ENCODE peak calls at places on chromosomes 16 and 17, in four cellular contexts. C is right cardiac atrium, R is SJSA1, D is ascending aorta. N is an unnamed sample.

GRCh38 chr16:50889746-50890145 is 147.9 kb downstream of the CYLD start:
- DNase-seq in C (no peak), R (no peak), D (no peak), N (no peak)

GRCh38 chr17:49343273-49343672 is 18.8 kb downstream of the ZNF652 start:
- DNase-seq in C (no peak), R (no peak), D (no peak), N (no peak)

GRCh38 chr17:73957564-73957963 is 245.9 kb upstream of the RPL38 start:
- DNase-seq in C (no peak), R (no peak), D (no peak), N (no peak)

GRCh38 chr17:48002208-48002919 is 31.5 kb downstream of the CDK5RAP3 start:
- DNase-seq in C (no peak), R (peak; percentile 87), D (no peak), N (no peak)

GRCh38 chr17:80765241-80766022 is 220.8 kb downstream of the RPTOR start:
- DNase-seq in C (no peak), R (no peak), D (no peak), N (no peak)

GRCh38 chr17:41707803-41708669 is 4.1 kb upstream of the GAST start:
- DNase-seq in C (no peak), R (no peak), D (no peak), N (no peak)

GRCh38 chr16:1729445-1729844 is 23.4 kb downstream of the MAPK8IP3 start:
- DNase-seq in C (no peak), R (no peak), D (no peak), N (no peak)

GRCh38 chr16:77191259-77191969 is 424 bp downstream of the MON1B start:
- DNase-seq in C (peak; percentile 64), R (no peak), D (no peak), N (no peak)

GRCh38 chr16:65658339-65659275 is 536.7 kb upstream of the CDH11 start:
- DNase-seq in C (no peak), R (peak; percentile 33), D (no peak), N (no peak)

GRCh38 chr17:81164464-81165245 is 652 bp upstream of the PVALEF start:
- DNase-seq in C (no peak), R (no peak), D (no peak), N (no peak)

GRCh38 chr17:57121308-57122042 is 36.4 kb downstream of the AKAP1 start:
- DNase-seq in C (peak; percentile 72), R (peak; percentile 34), D (no peak), N (no peak)

GRCh38 chr16:82542714-82543113 is 84.1 kb upstream of the CDH13 start:
- DNase-seq in C (no peak), R (no peak), D (no peak), N (no peak)

GRCh38 chr17:6948562-6948961 is 47.3 kb upstream of the ALOX12 start:
- DNase-seq in C (no peak), R (peak; percentile 10), D (no peak), N (no peak)

GRCh38 chr17:41941158-41941557 is 10.7 kb downstream of the ODAD4 start:
- DNase-seq in C (no peak), R (no peak), D (no peak), N (no peak)

GRCh38 chr17:57294629-57295501 is 38.5 kb downstream of the MSI2 start:
- DNase-seq in C (no peak), R (peak; percentile 72), D (no peak), N (no peak)

GRCh38 chr16:31181102-31181830 is 1.3 kb downstream of the FUS start:
- DNase-seq in C (peak; percentile 80), R (no peak), D (no peak), N (peak; percentile 28)

GRCh38 chr16:2710021-2710710 is 9.9 kb downstream of the PRSS27 start:
- DNase-seq in C (peak; percentile 28), R (no peak), D (no peak), N (no peak)

GRCh38 chr17:76997981-76998531 is 129.9 kb downstream of the MGAT5B start:
- DNase-seq in C (no peak), R (peak; percentile 87), D (no peak), N (no peak)

GRCh38 chr16:13883266-13883665 is 36.7 kb upstream of the ERCC4 start:
- DNase-seq in C (no peak), R (no peak), D (no peak), N (no peak)

GRCh38 chr16:88907768-88908167 is 41.3 kb upstream of the PABPN1L start:
- DNase-seq in C (no peak), R (no peak), D (no peak), N (no peak)

GRCh38 chr17:4476017-4476416 is 22.7 kb upstream of the SPNS2 start:
- DNase-seq in C (no peak), R (no peak), D (no peak), N (no peak)

GRCh38 chr16:1278456-1278855 is 22.6 kb downstream of the TPSD1 start:
- DNase-seq in C (no peak), R (no peak), D (no peak), N (no peak)

GRCh38 chr16:89067677-89068076 is 26.0 kb upstream of the ACSF3 start:
- DNase-seq in C (no peak), R (no peak), D (no peak), N (no peak)

GRCh38 chr17:41481051-41481450 is at the start of gene KRT35:
- DNase-seq in C (no peak), R (no peak), D (no peak), N (no peak)

GRCh38 chr16:75251280-75252048 is at the start of gene BCAR1:
- DNase-seq in C (peak; percentile 97), R (peak; percentile 73), D (peak; percentile 59), N (peak; percentile 75)

GRCh38 chr17:50133028-50133768 is 3.2 kb upstream of the SAMD14 start:
- DNase-seq in C (peak; percentile 61), R (peak; percentile 41), D (peak; percentile 45), N (no peak)

GRCh38 chr17:40122944-40123810 is 1.4 kb downstream of the MSL1 start:
- DNase-seq in C (peak; percentile 75), R (peak; percentile 57), D (no peak), N (peak; percentile 26)

GRCh38 chr17:35947156-35947585 is 3.7 kb upstream of the LYZL6 start:
- DNase-seq in C (peak; percentile 64), R (peak; percentile 21), D (no peak), N (peak; percentile 37)

GRCh38 chr17:6361733-6362132 is 73.2 kb downstream of the AIPL1 start:
- DNase-seq in C (no peak), R (no peak), D (no peak), N (no peak)

GRCh38 chr16:54503436-54503835 is 216.8 kb upstream of the IRX3 start:
- DNase-seq in C (no peak), R (no peak), D (no peak), N (no peak)

GRCh38 chr17:71327376-71328059 is 793.3 kb upstream of the SOX9 start:
- DNase-seq in C (no peak), R (no peak), D (no peak), N (no peak)

GRCh38 chr16:89687092-89687940 is 827 bp downstream of the CDK10 start:
- DNase-seq in C (no peak), R (peak; percentile 62), D (no peak), N (no peak)

GRCh38 chr16:29007865-29008593 is 23.2 kb downstream of the LAT start:
- DNase-seq in C (peak; percentile 17), R (no peak), D (no peak), N (no peak)

GRCh38 chr17:12546983-12547382 is 118.7 kb upstream of the MYOCD start:
- DNase-seq in C (no peak), R (no peak), D (no peak), N (no peak)

GRCh38 chr17:43211480-43212402 is at the start of gene TMEM106A:
- DNase-seq in C (peak; percentile 93), R (peak; percentile 92), D (peak; percentile 39), N (peak; percentile 51)

GRCh38 chr17:5793899-5794298 is 209.6 kb upstream of the NLRP1 start:
- DNase-seq in C (no peak), R (no peak), D (no peak), N (no peak)

DNA sequence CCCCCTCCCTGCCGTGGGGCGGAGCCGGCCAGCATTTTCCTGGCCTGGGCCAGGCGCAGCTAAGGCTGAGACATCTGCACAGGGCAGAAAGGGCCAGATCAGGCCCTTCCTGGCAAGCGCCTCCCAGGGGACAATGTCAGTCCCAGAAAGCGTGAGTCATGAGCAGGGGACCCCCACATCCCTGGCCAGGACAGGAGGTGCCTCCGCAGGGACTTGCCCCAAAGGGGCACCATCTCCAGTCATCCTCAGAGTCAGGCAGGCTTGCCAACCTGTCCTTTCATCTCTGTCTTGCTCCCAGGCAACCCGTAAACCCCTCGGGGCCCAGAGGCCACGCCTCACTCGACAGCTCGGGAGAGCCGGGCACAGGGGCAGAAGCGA is 43.2 kb downstream of the SOCS1 start:
- DNase-seq in C (no peak), R (no peak), D (no peak), N (no peak)
- H3K27me3 ChIP-seq in C (no peaks in the 10 kb centered on the region), R (no peaks in the 10 kb centered on the region), D (no peaks in the 10 kb centered on the region), N (no peaks in the 10 kb centered on the region)

GRCh38 chr16:67892375-67892774 is 679 bp upstream of the PSKH1 start:
- DNase-seq in C (no peak), R (no peak), D (no peak), N (no peak)
- H3K27ac ChIP-seq in C (no peak overlapping the region), R (peak overlapping the region; percentile 10), D (no peak overlapping the region), N (peak overlapping the region; percentile 95)

GRCh38 chr16:4685292-4685691 is 8.1 kb upstream of the NUDT16L1 start:
- DNase-seq in C (peak; percentile 43), R (no peak), D (no peak), N (no peak)
- H3K4me3 ChIP-seq in C (no peak overlapping the region), R (no peak overlapping the region), D (no peak overlapping the region), N (no peak overlapping the region)

DNA sequence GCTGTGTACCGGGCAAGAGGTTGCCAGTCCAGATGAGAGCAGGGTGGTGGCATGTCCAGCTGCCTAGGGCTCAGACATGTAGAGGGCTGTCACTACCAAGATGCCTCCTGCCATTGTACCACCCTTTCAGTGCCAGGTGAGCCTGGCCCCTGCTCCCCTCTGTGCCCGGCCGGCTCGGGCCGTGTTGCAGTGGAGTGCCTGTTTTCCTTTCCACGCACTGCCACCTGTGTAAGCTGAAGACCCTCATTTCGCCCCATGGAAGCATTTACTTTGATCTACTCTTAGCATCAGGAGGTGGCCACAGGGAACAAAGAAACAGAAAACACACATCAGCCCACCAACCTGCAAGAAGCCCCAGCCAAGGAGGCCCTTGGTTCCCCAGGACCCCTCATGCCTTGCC is 4.6 kb upstream of the RBFOX3 start:
- DNase-seq in C (no peak), R (no peak), D (no peak), N (no peak)
- H3K27me3 ChIP-seq in C (no peaks in the 10 kb centered on the region), R (peaks cover 93% of the 10 kb centered on the region), D (no peaks in the 10 kb centered on the region), N (peaks cover 58% of the 10 kb centered on the region)

DNA sequence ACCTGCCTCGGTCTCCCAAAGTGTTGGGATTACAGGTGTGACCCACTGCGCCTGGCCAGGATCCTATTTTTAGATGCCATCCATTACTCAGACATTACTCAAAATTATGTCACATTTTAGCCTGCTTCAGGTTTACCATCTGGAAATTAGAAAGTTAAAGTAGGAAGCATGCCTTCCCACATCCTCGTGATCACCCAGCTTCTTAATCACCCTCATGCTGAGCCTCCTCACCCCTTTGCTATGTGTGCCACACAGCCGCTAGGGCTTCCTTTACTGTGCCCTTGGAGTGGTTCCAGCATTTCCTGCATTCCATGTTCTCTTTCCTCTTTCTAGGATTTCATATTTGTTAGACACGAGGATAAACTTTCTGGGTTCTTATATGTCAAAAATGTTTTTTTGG is 9.3 kb downstream of the ADORA2B start:
- DNase-seq in C (no peak), R (peak; percentile 67), D (no peak), N (no peak)
- H3K27ac ChIP-seq in C (no peak overlapping the region), R (peak overlapping the region; percentile 53), D (no peak overlapping the region), N (no peak overlapping the region)